ENCODE peak calls at places on chromosomes 12 and 14, in six cellular contexts. N is K562, G is GM12878, V is SK-N-SH, D is HepG2, C is HCT116. Q is an unnamed sample.

GRCh38 chr12:54749191-54749818 is 101.1 kb upstream of the DCD start:
- DNase-seq in N (peak; percentile 54), G (peak; percentile 5), V (peak; percentile 23), D (peak; percentile 26), C (peak; percentile 37), Q (peak; percentile 57)

GRCh38 chr12:66779466-66779865 is 100.6 kb upstream of the GRIP1 start:
- DNase-seq in N (no peak), G (no peak), V (no peak), D (no peak), C (no peak), Q (no peak)

GRCh38 chr12:40248585-40249297 is 23.9 kb downstream of the LRRK2 start:
- DNase-seq in N (no peak), G (no peak), V (no peak), D (no peak), C (no peak), Q (no peak)

GRCh38 chr14:105890474-105891220 is 364.3 kb downstream of the TMEM121 start:
- DNase-seq in N (peak; percentile 1), G (no peak), V (no peak), D (no peak), C (no peak), Q (no peak)

GRCh38 chr12:81896771-81897170 is 137.6 kb upstream of the PPFIA2 start:
- DNase-seq in N (no peak), G (no peak), V (no peak), D (no peak), C (no peak), Q (peak; percentile 65)

GRCh38 chr14:56814468-56815074 is 4.3 kb upstream of the OTX2 start:
- DNase-seq in N (no peak), G (no peak), V (no peak), D (no peak), C (no peak), Q (peak; percentile 45)

GRCh38 chr12:11133162-11133561 is 1.3 kb downstream of the TAS2R30 start:
- DNase-seq in N (no peak), G (no peak), V (no peak), D (no peak), C (no peak), Q (no peak)

GRCh38 chr14:83706555-83706954 is 1823.4 kb upstream of the FLRT2 start:
- DNase-seq in N (no peak), G (no peak), V (peak; percentile 1), D (no peak), C (no peak), Q (peak; percentile 93)

GRCh38 chr12:50922820-50923219 is 29.5 kb upstream of the HIGD1C start:
- DNase-seq in N (no peak), G (no peak), V (peak; percentile 36), D (no peak), C (no peak), Q (no peak)

GRCh38 chr14:63545431-63545830 is 2.3 kb upstream of the PPP2R5E start:
- DNase-seq in N (no peak), G (no peak), V (no peak), D (no peak), C (no peak), Q (no peak)

GRCh38 chr12:130978785-130979184 is 25.1 kb downstream of the ADGRD1 start:
- DNase-seq in N (no peak), G (no peak), V (no peak), D (no peak), C (no peak), Q (no peak)

GRCh38 chr12:89059721-89060120 is 292.6 kb downstream of the DUSP6 start:
- DNase-seq in N (no peak), G (no peak), V (no peak), D (no peak), C (no peak), Q (no peak)

GRCh38 chr12:107788690-107789458 is 14.4 kb downstream of the ASCL4 start:
- DNase-seq in N (no peak), G (no peak), V (no peak), D (peak; percentile 32), C (no peak), Q (no peak)

GRCh38 chr12:90630006-90630405 is 325.0 kb downstream of the CCER1 start:
- DNase-seq in N (no peak), G (no peak), V (peak; percentile 32), D (no peak), C (no peak), Q (no peak)

GRCh38 chr12:68406134-68406576 is 74.0 kb upstream of the MDM1 start:
- DNase-seq in N (no peak), G (no peak), V (peak; percentile 32), D (peak; percentile 10), C (no peak), Q (peak; percentile 52)
- H2AFZ ChIP-seq in N (peak overlapping the region; percentile 46), G (no peak overlapping the region), V (peak overlapping the region; percentile 72), D (no peak overlapping the region), C (no peak overlapping the region), Q (peak overlapping the region; percentile 90)

GRCh38 chr14:72645706-72646105 is 248.2 kb downstream of the DPF3 start:
- DNase-seq in N (no peak), G (no peak), V (no peak), D (no peak), C (no peak), Q (no peak)

GRCh38 chr14:72644038-72644437 is 249.9 kb downstream of the DPF3 start:
- DNase-seq in N (no peak), G (no peak), V (no peak), D (no peak), C (no peak), Q (no peak)

GRCh38 chr14:72644758-72645489 is 249.0 kb downstream of the DPF3 start:
- DNase-seq in N (no peak), G (no peak), V (no peak), D (no peak), C (peak; percentile 22), Q (peak; percentile 18)

GRCh38 chr14:72641086-72641485 is 252.8 kb downstream of the DPF3 start:
- DNase-seq in N (no peak), G (no peak), V (no peak), D (no peak), C (no peak), Q (no peak)

DNA sequence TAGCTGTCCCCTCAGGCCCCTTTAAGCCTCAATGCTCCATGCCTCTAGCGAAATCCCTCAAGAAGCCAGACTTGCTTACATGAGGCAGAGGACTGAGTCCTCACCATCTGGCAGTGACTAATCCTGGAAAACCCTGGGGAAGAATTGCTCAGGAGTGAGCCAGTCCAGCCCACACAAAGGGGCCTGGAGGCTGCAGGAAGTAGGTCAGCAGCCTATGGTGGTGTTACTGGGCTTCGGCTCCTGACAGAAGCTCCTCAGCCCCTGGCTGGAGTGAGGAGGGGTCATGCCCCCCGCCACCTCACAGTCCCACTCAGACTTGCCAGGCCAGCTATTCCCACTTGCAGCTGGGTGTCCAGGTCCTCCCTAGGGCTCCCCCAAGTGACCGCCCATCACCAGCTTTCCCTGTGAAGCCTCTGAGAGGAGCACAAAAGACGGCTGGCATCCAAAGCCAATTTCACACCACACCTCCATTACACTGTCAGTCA is 250.5 kb downstream of the DPF3 start:
- DNase-seq in N (no peak), G (no peak), V (no peak), D (no peak), C (no peak), Q (no peak)
- TF ChIP-seq REST in N (no peak), G (no peak), V (peak; percentile 5), D (no peak), C (no peak), Q (no peak)

GRCh38 chr14:95156153-95156764 is 1.1 kb downstream of the DICER1 start:
- DNase-seq in N (peak; percentile 7), G (no peak), V (no peak), D (no peak), C (no peak), Q (no peak)
- H2AFZ ChIP-seq in N (peak overlapping the region; percentile 70), G (peak overlapping the region; percentile 90), V (peak overlapping the region; percentile 52), D (no peak overlapping the region), C (no peak overlapping the region), Q (peak overlapping the region; percentile 86)

GRCh38 chr12:27014859-27015729 is 910 bp upstream of the TM7SF3 start:
- DNase-seq in N (peak; percentile 10), G (no peak), V (no peak), D (no peak), C (no peak), Q (no peak)

GRCh38 chr12:27015730-27016076 is 1.5 kb upstream of the TM7SF3 start:
- DNase-seq in N (peak; percentile 13), G (no peak), V (peak; percentile 29), D (no peak), C (peak; percentile 56), Q (peak; percentile 52)

GRCh38 chr12:27020761-27021160 is 1.6 kb upstream of the MED21 start:
- DNase-seq in N (no peak), G (no peak), V (no peak), D (no peak), C (no peak), Q (no peak)

GRCh38 chr12:27014085-27014858 is at the start of gene TM7SF3:
- DNase-seq in N (peak; percentile 91), G (peak; percentile 81), V (peak; percentile 96), D (peak; percentile 83), C (peak; percentile 77), Q (peak; percentile 97)

GRCh38 chr12:27018071-27018470 is 3.9 kb upstream of the TM7SF3 start:
- DNase-seq in N (no peak), G (no peak), V (no peak), D (no peak), C (no peak), Q (no peak)
- TF ChIP-seq REST in N (no peak), G (no peak), V (no peak), D (no peak), C (no peak), Q (no peak)

DNA sequence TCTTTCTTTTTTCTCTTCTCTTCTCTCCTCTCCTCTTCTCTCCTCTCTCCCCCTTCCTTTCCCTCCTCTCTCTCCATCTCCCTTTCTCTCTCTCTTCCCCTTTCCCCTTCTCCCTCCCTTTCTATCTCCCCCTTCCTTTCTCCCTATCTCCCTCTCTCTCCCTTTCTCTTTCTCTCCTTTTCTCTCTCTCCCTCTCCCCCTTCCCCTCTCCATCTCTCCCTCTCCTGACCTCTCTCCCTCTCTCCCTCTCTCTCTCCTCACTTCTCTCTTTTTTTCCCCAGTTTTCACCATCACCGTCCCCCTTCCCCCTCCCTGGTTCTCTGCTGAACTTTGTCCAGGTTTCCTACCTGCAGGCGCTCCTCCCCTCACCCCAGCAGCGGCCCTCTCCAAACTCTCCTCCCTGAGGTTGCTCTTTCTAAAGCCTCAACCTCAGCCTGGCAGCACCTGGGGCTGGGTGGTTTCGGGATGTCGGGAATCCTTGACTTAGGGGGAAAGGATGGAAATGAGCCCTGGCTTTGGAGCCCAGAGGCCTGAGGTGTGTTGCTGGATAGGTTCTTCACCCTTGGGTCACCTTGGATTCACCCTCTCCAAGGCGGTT is 14.7 kb upstream of the TBX3 start:
- DNase-seq in N (no peak), G (no peak), V (no peak), D (no peak), C (no peak), Q (peak; percentile 74)
- H2AFZ ChIP-seq in N (no peak overlapping the region), G (no peak overlapping the region), V (no peak overlapping the region), D (no peak overlapping the region), C (no peak overlapping the region), Q (no peak overlapping the region)

Q was measured in GM23338.